ENCODE peak calls at places on chromosomes 12 and 14, in five cellular contexts. K is coronary artery, R is kidney, C is fibroblast of lung, E is uterus. W is an unnamed sample.

GRCh38 chr14:103334644-103335603 is 887 bp downstream of the EIF5 start:
- DNase-seq in K (peak), R (peak), C (peak), E (peak), W (peak)

GRCh38 chr14:104756477-104757237 is 3.7 kb downstream of the SIVA1 start:
- DNase-seq in K (no peak), R (peak), C (no peak), E (no peak), W (no peak)

GRCh38 chr12:40946612-40947194 is 241.4 kb upstream of the PDZRN4 start:
- DNase-seq in K (no peak), R (no peak), C (peak), E (no peak), W (peak)

GRCh38 chr14:91380610-91381371 is 36.8 kb downstream of the CCDC88C start:
- DNase-seq in K (no peak), R (no peak), C (peak), E (no peak), W (peak)

GRCh38 chr14:90228478-90228877 is 27.9 kb upstream of the PSMC1 start:
- DNase-seq in K (no peak), R (no peak), C (no peak), E (no peak), W (no peak)

GRCh38 chr14:80419339-80419738 is 208.0 kb upstream of the DIO2 start:
- DNase-seq in K (no peak), R (no peak), C (no peak), E (no peak), W (no peak)

GRCh38 chr14:67999693-68000384 is 180.3 kb downstream of the RAD51B start:
- DNase-seq in K (no peak), R (no peak), C (peak), E (no peak), W (peak)

GRCh38 chr12:89453121-89453520 is 71.5 kb downstream of the GALNT4 start:
- DNase-seq in K (no peak), R (no peak), C (peak), E (no peak), W (no peak)

GRCh38 chr14:69242311-69243224 is 17.4 kb upstream of the GALNT16 start:
- DNase-seq in K (no peak), R (no peak), C (peak), E (peak), W (peak)

GRCh38 chr14:33986804-33987203 is 35.9 kb upstream of the EGLN3 start:
- DNase-seq in K (no peak), R (no peak), C (peak), E (peak), W (peak)

GRCh38 chr12:52977195-52977594 is 28.3 kb downstream of the KRT18 start:
- DNase-seq in K (no peak), R (no peak), C (no peak), E (no peak), W (no peak)

GRCh38 chr12:52975204-52975603 is 26.3 kb downstream of the KRT18 start:
- DNase-seq in K (no peak), R (no peak), C (no peak), E (no peak), W (no peak)

GRCh38 chr12:52971701-52972329 is 22.9 kb downstream of the KRT18 start:
- DNase-seq in K (no peak), R (no peak), C (peak), E (no peak), W (peak)

GRCh38 chr12:52976574-52977071 is 27.7 kb downstream of the KRT18 start:
- DNase-seq in K (no peak), R (no peak), C (peak), E (no peak), W (no peak)

DNA sequence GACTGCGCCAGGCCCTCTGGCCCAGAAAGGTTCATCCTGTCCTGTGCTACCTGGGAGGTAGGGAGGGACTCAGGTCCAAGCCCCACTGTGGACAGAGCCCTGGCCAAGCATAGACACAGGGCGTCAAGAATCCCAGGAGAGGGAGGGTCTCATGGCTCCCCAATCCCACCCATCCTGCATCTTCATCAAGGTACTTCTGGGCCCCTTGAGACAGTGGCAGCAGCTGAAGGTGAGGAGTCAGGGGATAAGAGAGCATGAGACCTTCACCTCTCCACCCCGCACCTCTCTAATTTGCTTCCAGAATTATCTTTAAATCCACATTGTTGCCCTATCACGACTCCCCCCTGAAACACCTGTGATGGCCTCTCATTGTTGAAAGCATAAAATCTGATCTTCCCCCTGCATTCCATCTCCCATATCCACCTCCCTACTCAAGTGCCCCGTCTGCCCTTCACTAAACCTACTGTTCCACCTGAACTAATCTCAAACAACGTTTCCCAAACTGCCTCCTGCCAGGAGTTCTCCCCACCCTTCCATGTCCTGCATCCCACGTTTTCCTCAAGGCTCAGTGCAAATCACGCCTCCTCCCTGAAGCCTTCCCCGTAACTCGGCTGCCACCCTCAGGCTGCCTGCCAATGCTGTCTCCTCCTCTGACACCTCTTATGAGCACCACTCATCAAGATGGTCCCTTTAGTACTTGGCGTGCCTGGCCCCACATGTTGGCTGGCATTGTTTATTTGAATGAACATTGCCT is 27.1 kb downstream of the KRT18 start:
- DNase-seq in K (no peak), R (no peak), C (peak), E (no peak), W (no peak)
- TF ChIP-seq CTCF in K (no peak), R (peak), C (no peak), E (no peak), W (no peak)

DNA sequence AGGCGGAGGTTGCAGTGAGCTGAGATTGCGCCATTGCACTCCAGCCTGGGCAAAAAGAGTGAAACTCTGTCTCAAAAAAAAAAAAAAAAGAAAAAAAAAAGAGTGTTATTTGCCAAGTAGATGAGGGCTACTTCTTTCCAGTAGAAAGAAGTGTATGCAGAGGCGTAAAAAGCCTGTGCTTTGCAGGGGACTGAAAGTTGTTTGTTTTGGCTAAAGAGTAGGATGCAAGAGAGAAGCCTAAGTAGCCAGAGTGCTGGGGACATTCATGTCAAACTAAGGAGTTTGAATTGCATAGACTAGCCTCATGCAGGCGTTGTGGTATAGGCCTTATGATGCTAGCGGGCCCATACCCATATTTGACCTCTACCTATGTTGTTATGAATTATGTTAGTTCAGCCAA is 9.5 kb downstream of the HSD17B6 start:
- DNase-seq in K (no peak), R (no peak), C (no peak), E (no peak), W (no peak)
- H3K4me3 ChIP-seq in K (no peak), R (no peak), C (no peak), E (no peak), W (no peak)

DNA sequence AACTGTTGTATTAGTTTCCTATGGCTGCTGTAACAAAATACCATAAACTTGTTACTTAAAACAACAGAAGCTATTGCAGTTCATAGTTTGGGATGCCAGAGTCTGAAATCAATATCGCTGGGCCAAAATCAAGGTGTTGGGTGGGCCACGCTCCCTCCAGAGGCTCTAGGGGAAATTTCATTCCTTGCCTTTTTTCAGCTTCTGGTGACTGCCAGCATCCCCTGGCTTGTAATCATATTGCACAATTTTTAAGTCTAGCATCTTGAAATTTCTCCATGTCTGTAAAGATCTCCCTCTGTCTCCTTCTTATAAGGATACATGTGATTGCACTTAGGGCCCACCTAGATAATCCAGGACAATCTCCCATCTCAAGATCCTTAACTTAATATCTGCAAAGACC is 48.8 kb upstream of the GARIN6 start:
- DNase-seq in K (no peak), R (no peak), C (no peak), E (no peak), W (no peak)
- TF ChIP-seq CTCF in K (no peak), R (no peak), C (no peak), E (no peak), W (no peak)

GRCh38 chr14:94380225-94381148 is 7.9 kb downstream of the SERPINA1 start:
- DNase-seq in K (peak), R (no peak), C (no peak), E (no peak), W (no peak)

GRCh38 chr14:94378527-94379290 is 9.7 kb downstream of the SERPINA1 start:
- DNase-seq in K (peak), R (no peak), C (no peak), E (no peak), W (no peak)

GRCh38 chr14:94381149-94382030 is 7.0 kb downstream of the SERPINA1 start:
- DNase-seq in K (peak), R (no peak), C (no peak), E (no peak), W (no peak)

GRCh38 chr14:94377866-94378470 is 10.4 kb downstream of the SERPINA1 start:
- DNase-seq in K (no peak), R (no peak), C (no peak), E (no peak), W (no peak)

GRCh38 chr14:94379291-94380224 is 8.8 kb downstream of the SERPINA1 start:
- DNase-seq in K (peak), R (no peak), C (no peak), E (no peak), W (no peak)
- H3K4me3 ChIP-seq in K (no peak), R (no peak), C (no peak), E (no peak), W (no peak)

GRCh38 chr12:8603858-8604257 is 8.8 kb downstream of the AICDA start:
- DNase-seq in K (no peak), R (no peak), C (no peak), E (no peak), W (no peak)
- TF ChIP-seq CTCF in K (no peak), R (no peak), C (no peak), E (no peak), W (peak)

GRCh38 chr12:51216652-51217051 is 1.2 kb downstream of the POU6F1 start:
- DNase-seq in K (no peak), R (no peak), C (no peak), E (no peak), W (no peak)
- H3K4me3 ChIP-seq in K (peak), R (peak), C (peak), E (peak), W (peak)

DNA sequence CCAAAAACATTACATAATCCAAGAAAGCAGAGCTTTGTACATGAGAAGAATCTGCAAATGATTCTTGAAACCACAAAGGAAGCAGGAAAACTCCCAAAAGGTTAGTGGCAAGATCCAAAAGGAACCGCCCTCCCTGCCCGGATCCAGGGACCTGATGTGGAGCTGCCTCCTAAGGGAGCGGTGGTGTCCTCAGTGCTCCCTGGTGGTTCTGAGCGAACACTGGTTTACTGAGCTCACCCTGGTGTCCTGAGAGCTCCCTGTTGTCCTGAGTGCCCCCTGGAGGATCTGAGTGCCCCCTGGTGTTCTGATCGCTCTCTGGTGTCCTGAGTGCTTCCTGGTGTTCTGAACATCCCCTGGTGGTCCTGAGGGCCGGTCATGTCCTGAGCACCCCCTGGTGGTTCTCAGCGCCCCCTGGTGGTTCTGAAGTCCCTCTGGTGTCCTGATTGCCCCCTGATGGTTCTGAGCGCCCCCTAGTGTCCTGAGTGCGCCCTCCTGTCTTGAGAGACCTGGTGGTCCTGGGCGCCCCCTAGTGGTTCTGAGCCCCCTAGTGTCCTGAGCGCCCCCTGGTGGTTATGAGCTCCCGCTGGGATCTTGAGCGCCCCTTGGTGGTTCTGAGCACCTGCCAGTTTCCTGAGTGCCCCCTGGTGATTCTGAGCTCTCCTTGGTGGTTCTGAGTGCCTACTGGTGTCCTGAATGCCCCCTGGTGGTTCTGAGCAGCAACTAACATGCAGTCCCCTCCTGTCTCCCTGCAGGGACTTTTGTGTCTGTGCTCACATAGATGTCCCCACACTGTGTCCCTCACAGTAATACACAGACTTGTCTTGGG is 891.1 kb downstream of the TMEM121 start:
- DNase-seq in K (no peak), R (peak), C (no peak), E (no peak), W (peak)
- TF ChIP-seq CTCF in K (peak), R (peak), C (peak), E (no peak), W (peak)

GRCh38 chr14:94768521-94769412 is 1.1 kb downstream of the GSC start:
- DNase-seq in K (no peak), R (no peak), C (no peak), E (no peak), W (peak)
- H3K4me3 ChIP-seq in K (peak), R (peak), C (no peak), E (no peak), W (peak)